ENCODE peak calls at places on chromosomes 5 and 9, in seven cellular contexts. D, W, I, N, V, Q and E are unnamed samples.

GRCh38 chr5:163677092-163677491 is 171.7 kb downstream of the MAT2B start:
- DNase-seq in D (no peak), W (no peak), I (no peak), N (no peak), V (no peak), Q (no peak), E (no peak)

GRCh38 chr5:68548959-68549676 is 333.6 kb downstream of the PIK3R1 start:
- DNase-seq in D (no peak), W (no peak), I (peak), N (peak), V (peak), Q (no peak), E (no peak)

GRCh38 chr5:14342306-14342705 is 199.2 kb downstream of the TRIO start:
- DNase-seq in D (no peak), W (no peak), I (no peak), N (no peak), V (no peak), Q (no peak), E (peak)

GRCh38 chr5:37552770-37553719 is 173.9 kb downstream of the WDR70 start:
- DNase-seq in D (no peak), W (no peak), I (peak), N (peak), V (no peak), Q (no peak), E (no peak)

GRCh38 chr5:124393564-124394379 is 352.7 kb downstream of the ZNF608 start:
- DNase-seq in D (no peak), W (no peak), I (no peak), N (no peak), V (no peak), Q (no peak), E (no peak)

GRCh38 chr9:20980713-20981481 is 50.5 kb downstream of the HACD4 start:
- DNase-seq in D (no peak), W (no peak), I (peak), N (peak), V (no peak), Q (no peak), E (peak)

GRCh38 chr9:103942652-103943051 is 151.5 kb upstream of the SMC2 start:
- DNase-seq in D (no peak), W (no peak), I (no peak), N (no peak), V (no peak), Q (no peak), E (no peak)

GRCh38 chr5:157449011-157449723 is 10.8 kb upstream of the NIPAL4 start:
- DNase-seq in D (peak), W (peak), I (no peak), N (no peak), V (no peak), Q (no peak), E (no peak)

GRCh38 chr9:32672478-32672877 is 37.0 kb upstream of the TAF1L start:
- DNase-seq in D (no peak), W (no peak), I (peak), N (peak), V (peak), Q (no peak), E (no peak)

GRCh38 chr5:175534070-175534932 is 55.9 kb downstream of the SFXN1 start:
- DNase-seq in D (peak), W (peak), I (peak), N (peak), V (peak), Q (peak), E (peak)

GRCh38 chr5:159156839-159157238 is 52.5 kb downstream of the RNF145 start:
- DNase-seq in D (no peak), W (peak), I (peak), N (peak), V (peak), Q (no peak), E (no peak)

GRCh38 chr5:157857821-157858526 is 971 bp downstream of the CLINT1 start:
- DNase-seq in D (no peak), W (no peak), I (peak), N (peak), V (no peak), Q (no peak), E (no peak)

GRCh38 chr5:172837640-172838039 is 3.6 kb downstream of the ERGIC1 start:
- DNase-seq in D (no peak), W (no peak), I (peak), N (no peak), V (no peak), Q (no peak), E (peak)

GRCh38 chr5:60161340-60161934 is 267.9 kb upstream of the PDE4D start:
- DNase-seq in D (no peak), W (no peak), I (peak), N (peak), V (peak), Q (no peak), E (no peak)

GRCh38 chr9:85569988-85570387 is 171.8 kb downstream of the AGTPBP1 start:
- DNase-seq in D (no peak), W (no peak), I (peak), N (peak), V (no peak), Q (no peak), E (no peak)

GRCh38 chr5:112921031-112921832 is 795 bp downstream of the REEP5 start:
- DNase-seq in D (peak), W (peak), I (peak), N (peak), V (peak), Q (no peak), E (peak)

GRCh38 chr9:84697494-84698114 is 28.1 kb downstream of the NTRK2 start:
- DNase-seq in D (peak), W (peak), I (peak), N (peak), V (peak), Q (peak), E (no peak)

GRCh38 chr5:138382347-138382746 is 29.9 kb downstream of the KDM3B start:
- DNase-seq in D (no peak), W (no peak), I (no peak), N (no peak), V (no peak), Q (no peak), E (no peak)

GRCh38 chr9:33465096-33465495 is 8.6 kb downstream of the NOL6 start:
- DNase-seq in D (no peak), W (no peak), I (no peak), N (no peak), V (no peak), Q (no peak), E (no peak)

GRCh38 chr5:97062046-97062445 is 80.4 kb downstream of the LIX1 start:
- DNase-seq in D (peak), W (no peak), I (no peak), N (no peak), V (no peak), Q (no peak), E (no peak)

GRCh38 chr5:144467795-144468194 is 297.1 kb downstream of the KCTD16 start:
- DNase-seq in D (peak), W (peak), I (peak), N (peak), V (peak), Q (no peak), E (no peak)

GRCh38 chr5:160747963-160748362 is 104.0 kb downstream of the ATP10B start:
- DNase-seq in D (no peak), W (no peak), I (no peak), N (no peak), V (no peak), Q (no peak), E (no peak)

GRCh38 chr9:108844856-108845255 is 10.9 kb downstream of the ACTL7B start:
- DNase-seq in D (no peak), W (no peak), I (no peak), N (no peak), V (no peak), Q (no peak), E (no peak)

GRCh38 chr5:111755264-111755941 is 1.6 kb downstream of the NREP start:
- DNase-seq in D (no peak), W (no peak), I (no peak), N (no peak), V (no peak), Q (no peak), E (no peak)

GRCh38 chr9:132869266-132869665 is 8.8 kb downstream of the AK8 start:
- DNase-seq in D (no peak), W (no peak), I (no peak), N (no peak), V (no peak), Q (no peak), E (no peak)

GRCh38 chr5:111070272-111071134 is 1.0 kb upstream of the TSLP start:
- DNase-seq in D (peak), W (no peak), I (no peak), N (peak), V (no peak), Q (no peak), E (no peak)

GRCh38 chr5:80804332-80804731 is 149.5 kb upstream of the DHFR start:
- DNase-seq in D (no peak), W (no peak), I (no peak), N (peak), V (no peak), Q (no peak), E (no peak)

GRCh38 chr9:127194881-127195713 is 69.5 kb upstream of the GARNL3 start:
- DNase-seq in D (peak), W (no peak), I (peak), N (no peak), V (peak), Q (no peak), E (no peak)
- TF ChIP-seq CTCF in D (peak), W (no peak), I (peak), N (peak), V (peak), Q (peak), E (no peak)

GRCh38 chr9:82012255-82012654 is 23.7 kb downstream of the SPATA31D1 start:
- DNase-seq in D (no peak), W (no peak), I (no peak), N (no peak), V (no peak), Q (no peak), E (no peak)
- TF ChIP-seq CTCF in D (no peak), W (no peak), I (no peak), N (no peak), V (no peak), Q (no peak), E (no peak)

DNA sequence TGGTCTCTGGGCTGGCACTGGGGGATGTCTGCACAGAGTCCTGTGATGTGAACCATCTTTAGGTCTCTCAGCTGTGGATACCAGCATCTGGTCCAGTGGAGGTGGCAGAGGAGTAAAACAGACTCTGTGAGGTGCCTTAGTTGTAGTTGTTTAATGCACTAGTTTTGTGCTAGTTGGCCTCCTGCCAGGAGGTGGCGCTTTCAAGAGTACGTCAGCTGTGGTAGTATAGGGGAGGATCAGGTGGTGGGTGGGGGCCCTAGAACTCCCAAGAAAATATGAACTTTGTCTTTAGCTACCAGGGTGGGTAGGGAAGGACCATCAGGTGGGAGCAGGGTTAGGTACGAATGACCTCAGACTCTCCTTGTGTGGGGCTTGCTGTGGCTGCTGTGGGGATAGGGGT is 197.1 kb downstream of the TMC1 start:
- DNase-seq in D (no peak), W (no peak), I (no peak), N (no peak), V (no peak), Q (no peak), E (no peak)
- TF ChIP-seq CTCF in D (peak), W (no peak), I (no peak), N (no peak), V (no peak), Q (peak), E (no peak)

DNA sequence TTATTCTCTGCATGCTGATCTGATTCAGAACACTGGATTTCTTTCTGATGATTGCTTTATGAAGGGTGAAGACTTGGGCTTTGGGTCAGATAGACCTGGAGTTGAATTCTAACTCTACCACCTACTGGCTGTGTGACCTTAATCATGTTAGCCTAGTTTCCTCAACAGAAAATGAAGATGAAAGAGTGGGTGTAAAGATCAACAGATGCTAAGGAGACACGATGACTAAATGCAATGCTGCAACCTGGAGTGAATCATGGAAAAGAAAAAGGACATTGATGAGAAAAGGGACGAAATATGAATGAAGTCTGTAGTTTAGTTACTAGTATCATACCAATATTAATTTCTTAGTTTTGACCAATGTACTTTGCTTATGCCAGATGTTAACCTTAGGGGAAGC is 27.8 kb upstream of the DENND1A start:
- DNase-seq in D (no peak), W (no peak), I (no peak), N (no peak), V (no peak), Q (no peak), E (no peak)
- TF ChIP-seq CTCF in D (no peak), W (no peak), I (no peak), N (no peak), V (no peak), Q (no peak), E (no peak)

GRCh38 chr5:127281609-127282008 is 9.0 kb upstream of the MEGF10 start:
- DNase-seq in D (no peak), W (no peak), I (no peak), N (no peak), V (no peak), Q (no peak), E (no peak)

GRCh38 chr5:127275641-127276193 is 14.9 kb upstream of the MEGF10 start:
- DNase-seq in D (no peak), W (no peak), I (no peak), N (no peak), V (no peak), Q (no peak), E (no peak)

GRCh38 chr5:127280494-127281220 is 9.9 kb upstream of the MEGF10 start:
- DNase-seq in D (peak), W (no peak), I (peak), N (no peak), V (no peak), Q (no peak), E (no peak)
- TF ChIP-seq CTCF in D (no peak), W (no peak), I (peak), N (peak), V (no peak), Q (no peak), E (no peak)

GRCh38 chr5:102152906-102153787 is 142.9 kb downstream of the SLCO4C1 start:
- DNase-seq in D (no peak), W (no peak), I (peak), N (peak), V (no peak), Q (no peak), E (no peak)
- TF ChIP-seq CTCF in D (peak), W (peak), I (peak), N (peak), V (peak), Q (peak), E (peak)

GRCh38 chr9:9998491-9999287 is 614.1 kb downstream of the PTPRD start:
- DNase-seq in D (no peak), W (no peak), I (peak), N (no peak), V (no peak), Q (no peak), E (no peak)
- TF ChIP-seq CTCF in D (peak), W (no peak), I (peak), N (peak), V (no peak), Q (peak), E (peak)

DNA sequence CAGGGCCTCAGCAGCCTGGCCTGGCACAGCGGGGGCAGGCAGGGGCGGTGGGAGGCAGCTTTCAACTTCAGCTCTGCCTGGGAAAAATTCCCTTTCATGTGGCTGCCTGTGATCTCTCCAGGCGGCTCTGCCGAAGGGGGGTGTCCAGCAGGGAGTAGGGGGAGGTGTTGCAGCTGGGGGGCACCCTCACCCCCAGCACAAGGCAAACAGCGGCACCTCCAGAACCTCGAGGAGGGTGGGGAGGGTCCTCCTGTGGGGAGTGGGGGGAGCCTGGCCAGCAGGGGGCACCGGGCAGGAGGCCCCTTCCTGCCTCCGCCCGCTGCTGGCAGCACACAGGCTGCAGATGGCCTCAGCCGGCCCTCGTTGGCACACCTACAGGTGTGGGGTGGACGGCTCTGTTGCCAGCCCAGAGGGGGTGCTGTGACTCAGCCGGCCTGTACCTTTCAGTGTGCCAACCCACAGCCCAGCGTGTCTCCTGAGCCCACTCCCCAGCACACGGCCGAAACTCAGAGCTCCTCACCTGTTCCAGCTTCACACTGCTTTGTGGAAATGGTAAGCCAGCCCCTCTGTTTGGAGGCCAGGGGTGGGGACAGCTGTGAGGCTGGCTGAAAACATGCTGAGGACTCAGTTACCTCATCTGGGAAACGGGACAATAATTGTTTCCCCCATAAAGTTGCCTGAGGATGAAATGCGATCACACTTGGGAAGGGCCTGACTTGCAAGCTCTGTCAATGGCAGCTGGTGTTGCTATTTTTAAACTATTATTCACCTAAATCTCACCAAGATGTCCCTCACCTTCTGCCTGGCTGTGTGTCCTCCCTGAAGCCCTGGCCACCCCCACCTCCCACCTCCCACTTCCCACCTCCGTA is 37.0 kb downstream of the CXXC5 start:
- DNase-seq in D (peak), W (no peak), I (no peak), N (no peak), V (no peak), Q (no peak), E (no peak)
- TF ChIP-seq CTCF in D (peak), W (no peak), I (peak), N (peak), V (no peak), Q (no peak), E (no peak)

DNA sequence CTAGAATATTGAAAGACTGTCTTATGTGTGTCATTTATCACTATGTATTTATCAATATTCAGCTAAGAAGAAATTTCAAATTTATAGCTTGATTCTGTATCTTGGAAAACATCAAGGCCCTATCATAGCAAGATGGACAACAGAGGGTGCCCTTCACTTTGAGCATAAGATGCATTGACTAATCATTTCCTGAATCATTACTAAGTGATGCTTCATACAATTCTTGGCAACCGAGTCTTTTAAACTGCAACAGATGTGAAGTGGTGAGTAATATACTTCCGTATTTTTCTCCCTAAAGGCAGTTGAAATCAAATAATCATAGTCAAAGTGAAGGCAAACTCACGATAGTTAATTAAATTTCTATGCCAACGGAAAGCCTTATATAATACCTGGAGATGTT is 318.6 kb upstream of the RGMB start:
- DNase-seq in D (no peak), W (peak), I (peak), N (peak), V (no peak), Q (no peak), E (no peak)
- TF ChIP-seq CTCF in D (no peak), W (peak), I (peak), N (peak), V (peak), Q (no peak), E (no peak)

DNA sequence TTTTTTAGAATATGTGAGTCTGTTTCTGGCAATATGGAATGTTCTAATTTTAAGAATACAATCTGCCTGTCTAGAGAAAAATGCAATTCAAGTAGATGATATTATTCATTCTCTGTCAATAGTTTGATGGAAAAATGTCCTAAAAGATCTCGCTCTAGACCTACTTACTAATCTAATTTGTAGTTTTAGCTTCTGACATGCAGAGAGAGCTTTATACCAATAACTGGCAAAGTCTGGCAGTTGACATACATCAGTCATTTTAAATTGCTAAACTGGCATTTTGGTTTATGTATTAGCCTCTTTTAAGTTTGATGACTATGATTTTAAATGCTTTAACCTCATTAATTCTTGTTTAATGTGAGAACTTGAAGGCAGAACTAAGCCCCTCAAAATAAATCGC is 355.0 kb upstream of the CDH10 start:
- DNase-seq in D (no peak), W (no peak), I (no peak), N (no peak), V (no peak), Q (no peak), E (no peak)
- TF ChIP-seq CTCF in D (no peak), W (no peak), I (no peak), N (no peak), V (no peak), Q (no peak), E (no peak)